ENCODE peak calls at places on chromosomes 13 and 19, in six cellular contexts. V is stimulated activated CD8-positive, alpha-beta memory T cell treated with anti-CD3 and anti-CD28 coated beads, Interleukin-12 subunit alpha, Interleukin-12 subunit beta, amount 100 ng/mL, for 4 hours; O is nephron progenitor cell; F is T-helper 17 cell; J is T-helper 1 cell; U is ELF-1. I is an unnamed sample.

GRCh38 chr13:73467103-73467502 is 408.3 kb downstream of the KLF5 start:
- DNase-seq in F (no peak), V (no peak), U (no peak), J (no peak), O (no peak), I (no peak)

GRCh38 chr13:77749481-77749880 is 52.0 kb downstream of the SLAIN1 start:
- DNase-seq in O (no peak), U (no peak), V (no peak), F (no peak), J (no peak), I (no peak)

GRCh38 chr19:46180701-46181385 is 32.8 kb downstream of the IGFL2 start:
- DNase-seq in U (no peak), F (no peak), V (no peak), J (no peak), O (no peak), I (no peak)

GRCh38 chr19:1618157-1619093 is 13.2 kb upstream of the UQCR11 start:
- DNase-seq in O (no peak), V (no peak), J (no peak), U (peak; percentile 58), F (no peak), I (no peak)

GRCh38 chr19:18745012-18745735 is 45.9 kb downstream of the COMP start:
- DNase-seq in U (no peak), F (no peak), J (no peak), V (no peak), O (no peak), I (no peak)

GRCh38 chr13:97880298-97880675 is 73.2 kb upstream of the IPO5 start:
- DNase-seq in U (no peak), J (no peak), V (no peak), O (no peak), F (no peak), I (no peak)

GRCh38 chr13:22049384-22049783 is 378.5 kb downstream of the FGF9 start:
- DNase-seq in J (no peak), F (no peak), U (no peak), V (no peak), O (no peak), I (no peak)

GRCh38 chr19:8145969-8146368 is 3.4 kb downstream of the FBN3 start:
- DNase-seq in V (no peak), F (no peak), J (no peak), O (no peak), U (peak; percentile 73), I (peak; percentile 23)

GRCh38 chr19:18419195-18419698 is at the start of gene SSBP4:
- DNase-seq in O (peak; percentile 82), U (peak; percentile 85), J (peak; percentile 65), F (peak; percentile 68), V (peak; percentile 62), I (peak; percentile 19)

GRCh38 chr19:54478677-54479266 is 5.7 kb upstream of the CDC42EP5 start:
- DNase-seq in U (peak; percentile 54), F (no peak), J (no peak), V (no peak), O (peak; percentile 73), I (no peak)

GRCh38 chr19:15633122-15633521 is 7.6 kb upstream of the CYP4F3 start:
- DNase-seq in J (no peak), F (no peak), V (no peak), U (no peak), O (no peak), I (no peak)

GRCh38 chr13:43185206-43185605 is 161.8 kb downstream of the DNAJC15 start:
- DNase-seq in J (no peak), O (no peak), F (no peak), V (no peak), U (no peak), I (no peak)

GRCh38 chr19:5011476-5012238 is 42.7 kb downstream of the KDM4B start:
- DNase-seq in J (no peak), U (no peak), V (no peak), F (no peak), O (no peak), I (no peak)

GRCh38 chr19:12156254-12157058 is at the start of gene ZNF625:
- DNase-seq in J (no peak), F (no peak), U (peak; percentile 95), O (peak; percentile 89), V (no peak), I (peak; percentile 90)

GRCh38 chr19:5181331-5181730 is 159.3 kb downstream of the PTPRS start:
- DNase-seq in O (no peak), V (no peak), U (no peak), F (no peak), J (no peak), I (no peak)

I was measured in LNCaP clone FGC.